ENCODE peak calls at places on chromosomes 2 and 18, in four cellular contexts. Q, J, T and G are unnamed samples. For H3K36me3, the result is how much of the 10 kb centered on the place peaks cover.

GRCh38 chr18:41121116-41121826 is 833.8 kb upstream of the PIK3C3 start:
- DNase-seq in Q (no peak), J (no peak), T (no peak), G (no peak)

GRCh38 chr2:239563561-239563960 is 162.7 kb upstream of the HDAC4 start:
- DNase-seq in Q (peak), J (no peak), T (no peak), G (no peak)

GRCh38 chr18:68779169-68779568 is 18.7 kb upstream of the CCDC102B start:
- DNase-seq in Q (no peak), J (no peak), T (no peak), G (no peak)

GRCh38 chr2:240593703-240594451 is 7.3 kb downstream of the CAPN10 start:
- DNase-seq in Q (peak), J (peak), T (no peak), G (no peak)

GRCh38 chr18:79684283-79684631 is 4.7 kb downstream of the CTDP1 start:
- DNase-seq in Q (no peak), J (no peak), T (no peak), G (no peak)

GRCh38 chr2:50221106-50221505 is 810.8 kb downstream of the NRXN1 start:
- DNase-seq in Q (no peak), J (no peak), T (no peak), G (no peak)

GRCh38 chr2:157182204-157182709 is 75.2 kb upstream of the GALNT5 start:
- DNase-seq in Q (no peak), J (no peak), T (no peak), G (no peak)

GRCh38 chr18:74541703-74542555 is 7.6 kb downstream of the CNDP1 start:
- DNase-seq in Q (no peak), J (no peak), T (peak), G (no peak)

GRCh38 chr2:168478206-168478605 is 22.1 kb downstream of the CERS6 start:
- DNase-seq in Q (no peak), J (no peak), T (no peak), G (no peak)

GRCh38 chr2:14831458-14831857 is 198.9 kb downstream of the LRATD1 start:
- DNase-seq in Q (no peak), J (no peak), T (no peak), G (no peak)

GRCh38 chr2:224513991-224514390 is 71.2 kb downstream of the CUL3 start:
- DNase-seq in Q (no peak), J (no peak), T (no peak), G (no peak)

GRCh38 chr18:42392416-42392815 is 437.4 kb downstream of the PIK3C3 start:
- DNase-seq in Q (no peak), J (no peak), T (no peak), G (no peak)

GRCh38 chr18:79982736-79983135 is 5.6 kb downstream of the TXNL4A start:
- DNase-seq in Q (no peak), J (no peak), T (no peak), G (no peak)

DNA sequence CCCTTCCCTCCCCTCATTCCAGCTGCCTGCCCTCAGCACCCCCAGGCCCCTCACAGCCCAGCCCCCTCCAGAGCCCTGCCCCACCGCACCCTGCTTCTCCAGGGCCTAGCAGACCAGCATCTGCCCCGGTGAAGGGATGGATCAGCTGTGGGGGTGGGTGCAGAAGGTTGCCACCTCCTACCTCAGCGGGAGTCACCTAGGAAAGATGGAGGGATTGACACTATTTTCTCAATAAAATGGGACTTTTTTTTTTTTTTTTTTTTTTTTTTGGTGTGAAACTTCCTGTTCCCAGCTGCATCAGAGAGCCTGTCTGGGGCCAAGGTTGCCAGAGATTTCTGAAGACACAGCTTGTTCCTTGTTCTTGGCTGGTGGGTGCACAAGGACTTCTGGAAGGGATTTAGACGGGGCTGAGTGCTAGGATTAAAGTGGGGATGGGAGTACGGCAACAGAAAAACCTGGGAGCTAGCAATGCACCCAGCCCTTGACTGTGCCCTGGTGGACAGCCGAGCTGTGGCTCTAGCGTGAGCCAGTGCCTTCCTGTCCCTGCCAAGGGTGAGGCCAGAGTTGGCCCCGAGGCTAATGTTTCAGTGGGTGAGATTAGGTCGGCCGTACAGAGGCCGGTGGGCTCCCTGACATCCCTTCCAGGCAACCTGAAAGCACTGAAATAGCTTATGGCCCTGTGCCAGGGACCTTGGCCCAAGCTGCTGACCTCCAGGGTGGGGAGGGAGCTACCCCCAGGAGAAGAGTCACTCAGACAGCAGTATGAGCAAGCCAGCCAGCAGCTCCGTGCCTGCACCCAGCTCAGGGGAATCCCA is 4.5 kb downstream of the B3GNT7 start:
- DNase-seq in Q (no peak), J (no peak), T (no peak), G (no peak)
- H3K4me3 ChIP-seq in Q (no peak), J (no peak), T (no peak), G (no peak)

GRCh38 chr2:46136481-46136880 is 160.7 kb upstream of the EPAS1 start:
- DNase-seq in Q (no peak), J (no peak), T (no peak), G (no peak)
- H3K27ac ChIP-seq in Q (peak), J (peak), T (no peak), G (peak)

GRCh38 chr18:65298422-65298821 is 452.4 kb upstream of the CDH7 start:
- DNase-seq in Q (no peak), J (no peak), T (no peak), G (no peak)
- H3K36me3 ChIP-seq in Q (under half), J (under half), T (under half), G (under half)

DNA sequence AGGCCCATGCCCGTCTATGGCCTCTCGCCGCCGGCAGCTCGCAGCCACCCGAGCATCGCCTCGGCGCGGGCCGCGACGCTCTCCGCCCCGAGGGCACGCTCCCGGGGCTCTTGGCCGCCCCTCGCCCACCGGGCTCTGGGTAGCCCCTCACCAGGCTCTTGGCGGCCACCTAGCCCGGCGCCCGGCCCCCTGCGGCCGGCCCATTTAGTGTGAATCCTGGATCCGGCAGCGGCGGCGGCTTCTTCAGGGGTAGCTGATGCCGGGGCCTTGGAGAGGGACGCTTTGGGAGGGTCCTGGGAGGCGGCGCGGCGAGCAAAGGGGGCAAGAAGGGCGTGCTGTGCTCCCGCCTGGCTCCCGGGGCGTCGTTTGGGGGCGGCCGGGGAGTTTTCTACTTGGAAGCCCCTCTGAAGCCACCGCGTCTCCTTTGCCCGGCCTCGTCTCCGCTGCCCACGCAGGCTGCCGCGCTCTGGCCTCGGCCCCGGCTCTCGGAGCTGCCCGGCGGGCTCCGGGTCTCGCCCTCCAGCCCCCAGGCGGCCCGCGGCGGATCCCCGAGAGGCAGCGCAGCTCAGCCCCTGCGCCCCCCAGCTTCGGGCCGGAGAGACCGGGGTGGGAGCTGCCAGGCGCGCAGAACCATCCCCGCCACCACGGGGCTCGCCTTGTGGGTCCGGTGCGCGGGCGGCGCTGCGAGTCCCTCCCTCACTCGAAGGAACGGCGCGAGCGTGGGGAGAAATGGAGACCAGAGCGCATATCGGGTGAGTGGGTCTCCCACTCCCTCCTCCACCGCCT is 521 bp downstream of the PIEZO2 start:
- DNase-seq in Q (no peak), J (no peak), T (no peak), G (no peak)
- H3K4me3 ChIP-seq in Q (peak), J (peak), T (no peak), G (peak)

GRCh38 chr2:237422309-237422708 is 8.3 kb upstream of the COL6A3 start:
- DNase-seq in Q (no peak), J (no peak), T (no peak), G (no peak)

GRCh38 chr2:237423891-237424290 is 9.9 kb upstream of the COL6A3 start:
- DNase-seq in Q (no peak), J (no peak), T (no peak), G (no peak)

GRCh38 chr2:237418300-237418699 is 4.3 kb upstream of the COL6A3 start:
- DNase-seq in Q (no peak), J (no peak), T (no peak), G (no peak)

GRCh38 chr2:237424544-237424943 is 10.6 kb upstream of the COL6A3 start:
- DNase-seq in Q (no peak), J (no peak), T (no peak), G (no peak)

GRCh38 chr2:237421542-237422047 is 7.6 kb upstream of the COL6A3 start:
- DNase-seq in Q (peak), J (peak), T (peak), G (peak)
- H3K27ac ChIP-seq in Q (peak), J (peak), T (no peak), G (peak)

GRCh38 chr18:45951021-45951714 is 16.0 kb downstream of the EPG5 start:
- DNase-seq in Q (no peak), J (peak), T (no peak), G (no peak)
- H3K36me3 ChIP-seq in Q (under half), J (under half), T (under half), G (half or more)